ENCODE peak calls at places on chromosomes 12 and 14, in ten cellular contexts. Q, Z, O, J, C, E, L, A, V and R are unnamed samples.

GRCh38 chr12:130916251-130916911 is 37.3 kb upstream of the ADGRD1 start:
- DNase-seq in O (peak; percentile 69), J (peak; percentile 38), Q (peak; percentile 75), C (peak; percentile 85), L (peak; percentile 71), E (no peak), A (peak; percentile 64), Z (no peak), V (peak; percentile 56), R (peak; percentile 48)

GRCh38 chr12:65787056-65787855 is 37.0 kb upstream of the HMGA2 start:
- DNase-seq in E (no peak), C (no peak), L (no peak), V (no peak), Z (no peak), A (no peak), J (no peak), O (no peak), Q (no peak), R (no peak)

GRCh38 chr12:33439587-33440011 is at the start of gene SYT10:
- DNase-seq in E (no peak), L (peak; percentile 30), O (no peak), C (no peak), J (no peak), Z (no peak), A (no peak), Q (peak; percentile 10), V (no peak), R (no peak)

GRCh38 chr14:24251880-24252288 is 9.5 kb upstream of the TINF2 start:
- DNase-seq in A (peak; percentile 72), V (no peak), C (peak; percentile 10), J (no peak), L (peak; percentile 23), E (no peak), Z (no peak), O (no peak), Q (no peak), R (no peak)

GRCh38 chr14:22978873-22979671 is 3.3 kb downstream of the AJUBA start:
- DNase-seq in C (no peak), L (no peak), Q (no peak), J (no peak), V (no peak), O (no peak), E (no peak), A (no peak), Z (no peak), R (no peak)

GRCh38 chr12:128727999-128728398 is 95.8 kb downstream of the SLC15A4 start:
- DNase-seq in O (no peak), J (no peak), V (no peak), Q (no peak), Z (no peak), A (no peak), L (no peak), C (no peak), E (no peak), R (no peak)

GRCh38 chr12:5172886-5173285 is 129.2 kb downstream of the KCNA5 start:
- DNase-seq in O (no peak), C (no peak), L (no peak), V (no peak), Z (no peak), J (no peak), E (no peak), Q (no peak), A (no peak), R (no peak)

GRCh38 chr12:30308010-30308717 is 387.5 kb downstream of the IPO8 start:
- DNase-seq in A (no peak), Z (no peak), O (no peak), C (no peak), E (no peak), V (no peak), J (no peak), Q (no peak), L (no peak), R (no peak)

GRCh38 chr12:49798248-49798647 is 30.0 kb downstream of the NCKAP5L start:
- DNase-seq in Z (no peak), V (no peak), A (no peak), Q (peak; percentile 9), O (no peak), L (no peak), J (no peak), E (no peak), C (no peak), R (no peak)

GRCh38 chr14:54567634-54568561 is 970 bp downstream of the SAMD4A start:
- DNase-seq in L (peak; percentile 71), E (peak; percentile 30), O (peak; percentile 79), V (no peak), A (peak; percentile 58), J (no peak), Z (peak; percentile 59), Q (peak; percentile 63), C (peak; percentile 86), R (peak; percentile 47)

GRCh38 chr12:6866920-6867406 is 368 bp upstream of the TPI1 start:
- DNase-seq in O (peak; percentile 85), C (no peak), E (no peak), L (no peak), A (no peak), Q (no peak), V (no peak), J (no peak), Z (no peak), R (no peak)

GRCh38 chr14:97445367-97445766 is 648.2 kb downstream of the VRK1 start:
- DNase-seq in Z (no peak), E (no peak), Q (no peak), A (no peak), O (no peak), L (no peak), C (no peak), J (no peak), V (no peak), R (no peak)

DNA sequence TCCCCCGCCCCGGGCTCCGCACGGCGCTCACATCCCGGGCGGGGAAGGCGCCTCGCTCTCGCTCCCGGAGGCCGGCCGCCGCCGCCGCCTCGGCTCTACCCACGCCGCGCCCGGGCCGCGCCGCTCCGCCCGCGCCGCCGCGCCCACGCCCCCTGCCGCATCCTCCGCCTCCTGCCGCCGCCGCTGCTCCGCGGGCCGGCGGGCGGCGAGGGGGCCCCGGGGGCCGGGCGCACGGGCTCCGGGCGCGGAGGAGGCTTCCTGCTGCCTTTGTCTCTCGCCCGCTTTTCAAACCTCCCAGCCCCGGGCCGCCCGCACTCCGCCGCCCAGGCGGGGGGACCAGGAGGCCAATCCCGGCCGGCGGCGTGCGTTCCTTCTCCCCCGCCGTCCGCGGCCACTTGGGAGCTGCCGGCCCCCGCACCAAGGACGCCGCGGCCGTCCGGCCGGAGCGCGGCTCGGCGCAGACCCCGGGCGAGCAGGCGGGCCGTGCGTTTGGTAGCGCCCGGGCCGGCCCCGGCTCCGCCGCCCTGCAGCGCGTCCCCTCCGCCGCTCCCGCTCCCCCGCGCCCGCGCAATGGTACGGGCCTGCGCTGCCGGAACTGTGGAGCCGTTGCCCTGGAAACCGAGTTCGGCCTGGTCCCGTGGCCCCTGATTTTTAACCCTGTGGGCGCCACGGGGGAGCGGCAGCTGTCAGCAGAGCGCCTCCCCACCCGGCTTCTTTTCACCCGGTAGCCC is at the start of gene FBXL14:
- DNase-seq in E (peak; percentile 89), Q (peak; percentile 85), C (peak; percentile 95), L (peak; percentile 92), A (peak; percentile 83), O (peak; percentile 93), Z (peak; percentile 95), V (peak; percentile 76), J (peak; percentile 66), R (peak; percentile 91)
- TF ChIP-seq CTCF in E (no peak), Q (peak; percentile 7), C (no peak), L (no peak), A (no peak), O (peak; percentile 9), Z (no peak), V (no peak), J (no peak), R (no peak)

DNA sequence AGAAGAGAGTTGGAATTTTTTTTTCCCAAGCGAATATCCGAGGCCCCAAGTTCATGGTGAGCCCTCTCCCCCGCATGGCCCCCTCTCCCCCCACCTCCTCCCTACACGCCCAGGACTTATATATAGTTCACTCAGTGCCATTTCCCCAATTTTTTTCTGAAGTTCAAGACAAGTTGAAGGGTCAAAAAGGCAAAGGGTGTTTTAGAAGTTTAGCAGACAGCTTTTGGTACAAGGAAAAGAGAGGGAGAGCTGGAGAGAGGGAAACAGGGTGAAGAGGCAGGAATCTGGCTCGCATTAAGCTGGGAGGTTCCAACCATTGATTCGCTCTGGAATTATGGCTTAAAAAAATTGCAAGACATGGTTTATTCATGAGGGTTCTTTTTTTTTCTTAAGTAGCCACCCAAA is 329.7 kb upstream of the TBX3 start:
- DNase-seq in E (no peak), O (no peak), Z (no peak), J (no peak), L (no peak), A (no peak), V (no peak), Q (no peak), C (no peak), R (no peak)
- TF ChIP-seq CTCF in E (no peak), O (no peak), Z (no peak), J (no peak), L (no peak), A (no peak), V (no peak), Q (no peak), C (no peak), R (no peak)

GRCh38 chr14:26255213-26255612 is 342.6 kb downstream of the NOVA1 start:
- DNase-seq in A (peak; percentile 44), J (no peak), Z (no peak), Q (no peak), C (no peak), V (no peak), L (peak; percentile 70), O (no peak), E (no peak), R (no peak)
- TF ChIP-seq CTCF in A (peak; percentile 37), J (no peak), Z (no peak), Q (no peak), C (peak; percentile 27), V (peak; percentile 11), L (peak; percentile 59), O (no peak), E (no peak), R (no peak)

GRCh38 chr12:54525383-54525782 is 24.0 kb upstream of the PDE1B start:
- DNase-seq in C (no peak), E (no peak), L (no peak), A (no peak), V (no peak), Q (no peak), O (no peak), Z (no peak), J (no peak), R (no peak)

GRCh38 chr12:54526800-54527630 is 22.4 kb upstream of the PDE1B start:
- DNase-seq in V (no peak), Z (no peak), J (peak; percentile 53), L (peak; percentile 60), E (peak; percentile 12), A (peak; percentile 55), O (no peak), C (no peak), Q (peak; percentile 30), R (no peak)

GRCh38 chr12:54522213-54522612 is 24.7 kb downstream of the NCKAP1L start:
- DNase-seq in C (no peak), V (no peak), Q (no peak), L (peak; percentile 30), E (no peak), O (no peak), A (peak; percentile 46), Z (no peak), J (no peak), R (no peak)

GRCh38 chr12:54521291-54522062 is 23.9 kb downstream of the NCKAP1L start:
- DNase-seq in V (no peak), C (no peak), Z (no peak), L (no peak), E (no peak), O (no peak), Q (no peak), J (no peak), A (no peak), R (no peak)

GRCh38 chr12:54523637-54524036 is 25.8 kb upstream of the PDE1B start:
- DNase-seq in V (no peak), J (no peak), Z (no peak), O (no peak), C (no peak), Q (no peak), L (no peak), A (no peak), E (no peak), R (no peak)
- TF ChIP-seq CTCF in V (no peak), J (no peak), Z (no peak), O (no peak), C (no peak), Q (no peak), L (no peak), A (no peak), E (no peak), R (no peak)